ENCODE peak calls at places on chromosomes 12 and 14, in eight cellular contexts. I is stimulated activated CD4-positive, alpha-beta T cell treated with anti-CD3 and anti-CD28 coated beads, Interleukin-1b, Interleukin-23, amount 100 ng/mL, for 1 hour; C is effector CD4-positive, alpha-beta T cell; S is ACHN; L is activated CD4-positive, CD25-positive, alpha-beta regulatory T cell treated with anti-CD3 and anti-CD28 coated beads, Interleukin-2, amount 50 U/mL, for 72 hours; M is germinal center; B is T-cell; J is renal cortical epithelial cell. X is an unnamed sample.

GRCh38 chr14:24430682-24431568 is 1.2 kb downstream of the KHNYN start:
- DNase-seq in J (no peak), M (peak), B (peak), L (peak), S (no peak), C (peak), I (no peak), X (peak)

GRCh38 chr12:79935624-79936040 is 735 bp upstream of the PPP1R12A start:
- DNase-seq in B (no peak), I (no peak), M (peak), C (no peak), L (no peak), S (peak), J (peak), X (no peak)

GRCh38 chr12:6998708-6999451 is 19.4 kb downstream of the LPCAT3 start:
- DNase-seq in M (no peak), C (no peak), B (no peak), L (no peak), J (peak), S (peak), I (no peak), X (no peak)

GRCh38 chr14:100715332-100715731 is 11.4 kb upstream of the DLK1 start:
- DNase-seq in M (peak), S (no peak), J (no peak), I (no peak), C (no peak), L (no peak), B (no peak), X (no peak)

GRCh38 chr12:64600164-64600561 is 10.1 kb upstream of the RASSF3 start:
- DNase-seq in J (no peak), C (no peak), S (no peak), B (no peak), I (no peak), M (no peak), L (no peak), X (no peak)

GRCh38 chr14:39607978-39608377 is 175.7 kb upstream of the FBXO33 start:
- DNase-seq in C (no peak), B (no peak), S (no peak), I (no peak), L (no peak), M (no peak), J (no peak), X (no peak)

GRCh38 chr12:113220593-113221180 is 577 bp upstream of the TPCN1 start:
- DNase-seq in I (no peak), S (peak), C (no peak), L (no peak), J (peak), M (peak), B (no peak), X (no peak)

GRCh38 chr12:120994589-120995337 is 16.4 kb downstream of the HNF1A start:
- DNase-seq in B (no peak), L (no peak), I (no peak), M (no peak), J (no peak), C (no peak), S (no peak), X (no peak)

GRCh38 chr12:124633954-124634352 is 66.5 kb upstream of the NCOR2 start:
- DNase-seq in B (no peak), J (no peak), L (no peak), I (no peak), M (no peak), C (no peak), S (no peak), X (no peak)

GRCh38 chr14:84421611-84422010 is 1108.3 kb upstream of the FLRT2 start:
- DNase-seq in B (no peak), C (no peak), L (no peak), S (no peak), J (peak), M (no peak), I (no peak), X (no peak)

GRCh38 chr12:11741434-11742092 is 92.1 kb downstream of the ETV6 start:
- DNase-seq in C (no peak), I (no peak), S (no peak), J (no peak), B (no peak), L (no peak), M (no peak), X (no peak)

GRCh38 chr14:20662968-20663731 is 21.2 kb upstream of the RNASE4 start:
- DNase-seq in J (peak), S (peak), C (peak), I (peak), M (peak), B (peak), L (peak), X (no peak)

GRCh38 chr14:35783699-35784098 is 25.4 kb downstream of the RALGAPA1 start:
- DNase-seq in L (no peak), S (no peak), M (no peak), J (no peak), B (no peak), I (no peak), C (no peak), X (no peak)

GRCh38 chr14:91143862-91144261 is 30.0 kb downstream of the DGLUCY start:
- DNase-seq in C (no peak), B (no peak), L (no peak), I (no peak), J (peak), S (no peak), M (no peak), X (no peak)

GRCh38 chr12:11731042-11731357 is 81.5 kb downstream of the ETV6 start:
- DNase-seq in J (no peak), L (no peak), M (no peak), B (no peak), S (no peak), C (no peak), I (no peak), X (no peak)

GRCh38 chr12:124744659-124745467 is 118.8 kb downstream of the SCARB1 start:
- DNase-seq in M (peak), C (no peak), I (no peak), L (no peak), J (no peak), B (no peak), S (peak), X (peak)

GRCh38 chr14:21023817-21024667 is 819 bp downstream of the NDRG2 start:
- DNase-seq in S (no peak), B (no peak), I (no peak), C (no peak), M (no peak), J (no peak), L (no peak), X (no peak)

GRCh38 chr14:83757896-83758295 is 1772.0 kb upstream of the FLRT2 start:
- DNase-seq in L (no peak), C (no peak), J (no peak), I (no peak), B (no peak), S (no peak), M (no peak), X (no peak)

GRCh38 chr12:52390739-52391617 is 5.5 kb upstream of the KRT84 start:
- DNase-seq in B (no peak), M (no peak), I (no peak), C (no peak), L (no peak), S (peak), J (no peak), X (no peak)

GRCh38 chr12:121713257-121714155 is 954 bp downstream of the TMEM120B start:
- DNase-seq in L (no peak), S (no peak), I (no peak), J (no peak), M (no peak), C (no peak), B (no peak), X (no peak)

GRCh38 chr12:32025906-32026305 is 66.7 kb downstream of the RESF1 start:
- DNase-seq in M (no peak), I (no peak), J (no peak), B (peak), S (no peak), L (peak), C (no peak), X (peak)

GRCh38 chr12:130719263-130719892 is 3.3 kb upstream of the RIMBP2 start:
- DNase-seq in C (no peak), L (no peak), S (no peak), I (no peak), M (no peak), J (no peak), B (no peak), X (no peak)

GRCh38 chr12:47753021-47754001 is 5.4 kb downstream of the RAPGEF3 start:
- DNase-seq in L (no peak), J (peak), M (no peak), B (no peak), I (no peak), C (no peak), S (peak), X (no peak)

GRCh38 chr14:22978873-22979671 is 3.3 kb downstream of the AJUBA start:
- DNase-seq in M (no peak), I (no peak), B (no peak), S (peak), L (no peak), C (no peak), J (no peak), X (no peak)

GRCh38 chr14:22798528-22798927 is 16.7 kb downstream of the SLC7A7 start:
- DNase-seq in M (no peak), J (peak), I (no peak), C (no peak), S (no peak), B (no peak), L (no peak), X (no peak)

GRCh38 chr12:76738824-76739579 is 24.9 kb upstream of the ZDHHC17 start:
- DNase-seq in B (no peak), M (no peak), I (no peak), J (no peak), C (no peak), S (no peak), L (no peak), X (no peak)

GRCh38 chr12:76264617-76265016 is 83.6 kb downstream of the BBS10 start:
- DNase-seq in S (no peak), L (no peak), C (no peak), J (peak), M (no peak), B (no peak), I (no peak), X (no peak)

GRCh38 chr12:104345234-104346066 is 41.9 kb downstream of the EID3 start:
- DNase-seq in L (no peak), M (no peak), C (no peak), B (no peak), S (no peak), I (no peak), J (peak), X (no peak)

GRCh38 chr12:49098035-49098451 is 3.4 kb upstream of the DHH start:
- DNase-seq in S (peak), M (peak), C (peak), L (peak), I (no peak), B (peak), J (peak), X (peak)

GRCh38 chr12:123131291-123131831 is 19.5 kb downstream of the PITPNM2 start:
- DNase-seq in I (no peak), L (no peak), J (peak), M (no peak), B (no peak), C (no peak), S (no peak), X (no peak)

GRCh38 chr12:31641509-31642090 is 17.9 kb upstream of the ETFBKMT start:
- DNase-seq in B (no peak), L (no peak), C (no peak), I (no peak), M (no peak), S (no peak), J (no peak), X (no peak)

GRCh38 chr12:62802981-62803380 is 132.0 kb downstream of the PPM1H start:
- DNase-seq in J (no peak), S (no peak), B (no peak), M (no peak), I (no peak), L (no peak), C (no peak), X (no peak)

GRCh38 chr14:29126361-29126760 is 359.8 kb downstream of the FOXG1 start:
- DNase-seq in B (no peak), I (no peak), J (no peak), S (no peak), C (no peak), L (no peak), M (no peak), X (no peak)

GRCh38 chr14:100098171-100098570 is 32.9 kb downstream of the EVL start:
- DNase-seq in S (no peak), J (no peak), L (peak), B (no peak), C (no peak), M (no peak), I (no peak), X (no peak)

GRCh38 chr12:64560395-64561301 is 49.6 kb upstream of the RASSF3 start:
- DNase-seq in B (no peak), J (peak), M (no peak), I (no peak), S (peak), C (no peak), L (no peak), X (no peak)

X was measured in GM19239.